ENCODE peak calls at places on chromosomes 11 and 22, in eight cellular contexts. One of them, this sample, is unnamed.
A peak's percentile ranks its signal among the peaks of the same experiment; 100 is the strongest.

GRCh38 chr11:70506986-70507385 is 108.7 kb downstream of the CTTN start:
- DNase-seq in tibial nerve: no peak
- DNase-seq in HCT116: no peak
- DNase-seq in IMR-90: no peak
- DNase-seq in uterus: no peak
- DNase-seq in heart left ventricle: peak; percentile 13
- DNase-seq in A549: no peak
- DNase-seq in Peyer's patch: no peak
- DNase-seq in this sample: no peak

GRCh38 chr22:50600541-50600940 is at the start of gene MAPK8IP2:
- DNase-seq in tibial nerve: no peak
- DNase-seq in HCT116: no peak
- DNase-seq in IMR-90: no peak
- DNase-seq in uterus: no peak
- DNase-seq in heart left ventricle: no peak
- DNase-seq in A549: no peak
- DNase-seq in Peyer's patch: no peak
- DNase-seq in this sample: peak; percentile 38

GRCh38 chr22:30221121-30221992 is 25.2 kb downstream of the LIF start:
- DNase-seq in tibial nerve: no peak
- DNase-seq in HCT116: no peak
- DNase-seq in IMR-90: no peak
- DNase-seq in uterus: no peak
- DNase-seq in heart left ventricle: no peak
- DNase-seq in A549: no peak
- DNase-seq in Peyer's patch: peak; percentile 80
- DNase-seq in this sample: no peak

GRCh38 chr11:92253945-92254344 is 29.3 kb downstream of the FAT3 start:
- DNase-seq in tibial nerve: no peak
- DNase-seq in HCT116: no peak
- DNase-seq in IMR-90: no peak
- DNase-seq in uterus: no peak
- DNase-seq in heart left ventricle: no peak
- DNase-seq in A549: no peak
- DNase-seq in Peyer's patch: no peak
- DNase-seq in this sample: no peak

GRCh38 chr11:77054018-77054417 is 12.8 kb upstream of the CAPN5 start:
- DNase-seq in tibial nerve: no peak
- DNase-seq in HCT116: no peak
- DNase-seq in IMR-90: no peak
- DNase-seq in uterus: no peak
- DNase-seq in heart left ventricle: no peak
- DNase-seq in A549: no peak
- DNase-seq in Peyer's patch: no peak
- DNase-seq in this sample: no peak

GRCh38 chr11:130223291-130223971 is 63.8 kb downstream of the ST14 start:
- DNase-seq in tibial nerve: no peak
- DNase-seq in HCT116: no peak
- DNase-seq in IMR-90: no peak
- DNase-seq in uterus: no peak
- DNase-seq in heart left ventricle: no peak
- DNase-seq in A549: no peak
- DNase-seq in Peyer's patch: no peak
- DNase-seq in this sample: no peak

GRCh38 chr11:119384332-119384731 is 2.8 kb upstream of the USP2 start:
- DNase-seq in tibial nerve: no peak
- DNase-seq in HCT116: no peak
- DNase-seq in IMR-90: no peak
- DNase-seq in uterus: no peak
- DNase-seq in heart left ventricle: no peak
- DNase-seq in A549: no peak
- DNase-seq in Peyer's patch: no peak
- DNase-seq in this sample: no peak

GRCh38 chr11:109808569-109808968 is 284.6 kb upstream of the ZC3H12C start:
- DNase-seq in tibial nerve: no peak
- DNase-seq in HCT116: no peak
- DNase-seq in IMR-90: peak; percentile 51
- DNase-seq in uterus: no peak
- DNase-seq in heart left ventricle: no peak
- DNase-seq in A549: no peak
- DNase-seq in Peyer's patch: no peak
- DNase-seq in this sample: no peak

GRCh38 chr11:95923730-95924413 is at the start of gene MTMR2:
- DNase-seq in tibial nerve: peak; percentile 50
- DNase-seq in HCT116: peak; percentile 31
- DNase-seq in IMR-90: peak; percentile 70
- DNase-seq in uterus: peak; percentile 79
- DNase-seq in heart left ventricle: peak; percentile 83
- DNase-seq in A549: peak; percentile 71
- DNase-seq in Peyer's patch: peak; percentile 87
- DNase-seq in this sample: peak; percentile 89

GRCh38 chr22:20607157-20607907 is 99.9 kb downstream of the MED15 start:
- DNase-seq in tibial nerve: no peak
- DNase-seq in HCT116: no peak
- DNase-seq in IMR-90: no peak
- DNase-seq in uterus: no peak
- DNase-seq in heart left ventricle: no peak
- DNase-seq in A549: no peak
- DNase-seq in Peyer's patch: peak; percentile 64
- DNase-seq in this sample: no peak

GRCh38 chr22:19522190-19522880 is 1.9 kb downstream of the CLDN5 start:
- DNase-seq in tibial nerve: no peak
- DNase-seq in HCT116: no peak
- DNase-seq in IMR-90: no peak
- DNase-seq in uterus: no peak
- DNase-seq in heart left ventricle: peak; percentile 69
- DNase-seq in A549: no peak
- DNase-seq in Peyer's patch: peak; percentile 42
- DNase-seq in this sample: no peak

GRCh38 chr11:86499723-86500129 is 125.0 kb downstream of the CCDC81 start:
- DNase-seq in tibial nerve: no peak
- DNase-seq in HCT116: no peak
- DNase-seq in IMR-90: no peak
- DNase-seq in uterus: no peak
- DNase-seq in heart left ventricle: no peak
- DNase-seq in A549: peak; percentile 56
- DNase-seq in Peyer's patch: peak; percentile 69
- DNase-seq in this sample: no peak

GRCh38 chr22:44142421-44143116 is 38.2 kb upstream of the PARVG start:
- DNase-seq in tibial nerve: no peak
- DNase-seq in HCT116: no peak
- DNase-seq in IMR-90: no peak
- DNase-seq in uterus: no peak
- DNase-seq in heart left ventricle: no peak
- DNase-seq in A549: no peak
- DNase-seq in Peyer's patch: no peak
- DNase-seq in this sample: no peak
- H3K27ac ChIP-seq in tibial nerve: no peak overlapping the region
- H3K27ac ChIP-seq in HCT116: no peak overlapping the region
- H3K27ac ChIP-seq in IMR-90: no peak overlapping the region
- H3K27ac ChIP-seq in uterus: no peak overlapping the region
- H3K27ac ChIP-seq in heart left ventricle: no peak overlapping the region
- H3K27ac ChIP-seq in A549: no peak overlapping the region
- H3K27ac ChIP-seq in Peyer's patch: no peak overlapping the region
- H3K27ac ChIP-seq in this sample: no peak overlapping the region

GRCh38 chr11:6473481-6474422 is at the start of gene TRIM3:
- DNase-seq in tibial nerve: peak; percentile 87
- DNase-seq in HCT116: peak; percentile 60
- DNase-seq in IMR-90: peak; percentile 80
- DNase-seq in uterus: peak; percentile 93
- DNase-seq in heart left ventricle: peak; percentile 96
- DNase-seq in A549: peak; percentile 82
- DNase-seq in Peyer's patch: peak; percentile 97
- DNase-seq in this sample: peak; percentile 96
- TF ChIP-seq POLR2A in tibial nerve: peak; percentile 50
- TF ChIP-seq POLR2A in HCT116: no peak
- TF ChIP-seq POLR2A in IMR-90: peak; percentile 81
- TF ChIP-seq POLR2A in uterus: peak; percentile 77
- TF ChIP-seq POLR2A in heart left ventricle: peak; percentile 83
- TF ChIP-seq POLR2A in A549: peak; percentile 46
- TF ChIP-seq POLR2A in Peyer's patch: peak; percentile 89
- TF ChIP-seq POLR2A in this sample: no peak

DNA sequence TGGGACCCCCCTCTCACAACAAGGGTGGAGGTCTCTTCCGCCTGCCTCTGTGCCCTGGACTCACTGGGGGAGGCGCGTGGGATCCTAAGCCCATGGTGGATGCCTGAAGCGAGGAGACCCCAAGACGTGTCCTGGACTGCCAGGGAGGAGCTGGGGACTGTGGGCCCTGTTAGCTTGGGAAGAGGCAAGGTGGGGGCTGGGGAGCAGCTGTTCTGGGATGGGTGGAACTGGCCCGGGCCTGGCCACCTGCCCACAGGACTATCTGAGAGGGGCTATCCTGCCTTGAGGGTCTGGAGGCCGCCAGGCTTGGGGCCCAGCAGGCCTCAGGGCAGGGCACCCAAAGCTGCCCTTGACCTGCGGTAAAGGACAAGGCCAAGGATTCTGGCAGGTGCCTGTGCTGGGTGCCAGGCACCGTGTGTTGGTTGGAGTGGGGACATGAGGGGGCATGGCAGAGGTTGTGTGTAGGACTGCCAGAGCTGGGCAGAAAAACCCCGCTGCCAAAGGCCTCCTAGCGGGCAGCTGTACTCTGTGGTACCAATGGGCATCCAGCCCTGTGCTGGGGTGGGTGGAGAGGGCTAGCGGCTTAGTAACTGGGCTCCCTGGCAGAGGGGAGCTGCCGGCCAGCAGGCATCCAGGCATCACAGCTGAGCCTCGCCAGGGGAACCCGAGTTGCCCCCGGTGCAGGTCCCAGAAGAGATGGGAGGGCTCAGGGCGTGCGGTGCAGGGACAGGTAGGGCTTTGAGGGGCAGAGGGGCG is 670 bp downstream of the LSP1 start:
- DNase-seq in tibial nerve: no peak
- DNase-seq in HCT116: no peak
- DNase-seq in IMR-90: no peak
- DNase-seq in uterus: no peak
- DNase-seq in heart left ventricle: no peak
- DNase-seq in A549: no peak
- DNase-seq in Peyer's patch: no peak
- DNase-seq in this sample: no peak
- H3K4me3 ChIP-seq in tibial nerve: no peak overlapping the region
- H3K4me3 ChIP-seq in HCT116: no peak overlapping the region
- H3K4me3 ChIP-seq in IMR-90: no peak overlapping the region
- H3K4me3 ChIP-seq in uterus: no peak overlapping the region
- H3K4me3 ChIP-seq in heart left ventricle: no peak overlapping the region
- H3K4me3 ChIP-seq in A549: no peak overlapping the region
- H3K4me3 ChIP-seq in Peyer's patch: peak overlapping the region; percentile 64
- H3K4me3 ChIP-seq in this sample: no peak overlapping the region

GRCh38 chr11:3162410-3163240 is 2.5 kb downstream of the OSBPL5 start:
- DNase-seq in tibial nerve: no peak
- DNase-seq in HCT116: no peak
- DNase-seq in IMR-90: no peak
- DNase-seq in uterus: no peak
- DNase-seq in heart left ventricle: peak; percentile 20
- DNase-seq in A549: no peak
- DNase-seq in Peyer's patch: no peak
- DNase-seq in this sample: no peak
- H3K27ac ChIP-seq in tibial nerve: peak overlapping the region; percentile 70
- H3K27ac ChIP-seq in HCT116: no peak overlapping the region
- H3K27ac ChIP-seq in IMR-90: no peak overlapping the region
- H3K27ac ChIP-seq in uterus: peak overlapping the region; percentile 79
- H3K27ac ChIP-seq in heart left ventricle: peak overlapping the region; percentile 85
- H3K27ac ChIP-seq in A549: no peak overlapping the region
- H3K27ac ChIP-seq in Peyer's patch: no peak overlapping the region
- H3K27ac ChIP-seq in this sample: no peak overlapping the region